ENCODE peak calls at places on chromosome 7, in ten cellular contexts. Q is adrenal gland, X is substantia nigra, T is IMR-90, Z is dorsolateral prefrontal cortex, A is transverse colon, D is tibial artery, C is lung, U is neuronal stem cell, L is right lobe of liver. V is an unnamed sample.

GRCh38 chr7:47719675-47720074 is 137.8 kb upstream of the TNS3 start:
- DNase-seq in Q (no peak), X (no peak), T (no peak), Z (no peak), A (no peak), D (no peak), C (no peak), U (no peak), L (no peak), V (no peak)

GRCh38 chr7:48760528-48761265 is 163.7 kb upstream of the CDC14C start:
- DNase-seq in Q (no peak), X (no peak), T (no peak), Z (no peak), A (no peak), D (no peak), C (no peak), U (no peak), L (no peak), V (no peak)

GRCh38 chr7:111893190-111893589 is 313.0 kb downstream of the DOCK4 start:
- DNase-seq in Q (no peak), X (no peak), T (no peak), Z (no peak), A (no peak), D (no peak), C (no peak), U (no peak), L (no peak), V (no peak)

GRCh38 chr7:36690514-36691187 is 33.6 kb downstream of the AOAH start:
- DNase-seq in Q (no peak), X (no peak), T (no peak), Z (no peak), A (no peak), D (no peak), C (no peak), U (no peak), L (no peak), V (no peak)

GRCh38 chr7:150801946-150802771 is 1.6 kb downstream of the TMEM176A start:
- DNase-seq in Q (no peak), X (no peak), T (no peak), Z (no peak), A (peak; percentile 27), D (no peak), C (no peak), U (no peak), L (peak; percentile 55), V (no peak)

GRCh38 chr7:108009873-108010272 is 6.9 kb upstream of the LAMB1 start:
- DNase-seq in Q (no peak), X (no peak), T (no peak), Z (no peak), A (no peak), D (no peak), C (no peak), U (no peak), L (no peak), V (no peak)

GRCh38 chr7:101631224-101631714 is 2.2 kb upstream of the MYL10 start:
- DNase-seq in Q (peak; percentile 32), X (no peak), T (no peak), Z (no peak), A (no peak), D (no peak), C (no peak), U (no peak), L (no peak), V (no peak)

GRCh38 chr7:18225067-18225466 is 197.4 kb upstream of the PRPS1L1 start:
- DNase-seq in Q (no peak), X (no peak), T (no peak), Z (no peak), A (no peak), D (no peak), C (no peak), U (no peak), L (no peak), V (no peak)

GRCh38 chr7:117901089-117901797 is 28.0 kb upstream of the CTTNBP2 start:
- DNase-seq in Q (no peak), X (no peak), T (no peak), Z (no peak), A (peak; percentile 86), D (no peak), C (no peak), U (no peak), L (no peak), V (no peak)

GRCh38 chr7:94656658-94656924 is 658 bp upstream of the SGCE start:
- DNase-seq in Q (no peak), X (no peak), T (no peak), Z (no peak), A (no peak), D (no peak), C (no peak), U (no peak), L (no peak), V (peak; percentile 56)

GRCh38 chr7:1948377-1948796 is 278.3 kb downstream of the ELFN1 start:
- DNase-seq in Q (no peak), X (no peak), T (no peak), Z (no peak), A (no peak), D (no peak), C (no peak), U (no peak), L (no peak), V (no peak)

GRCh38 chr7:43439631-43440401 is 143.1 kb upstream of the STK17A start:
- DNase-seq in Q (peak; percentile 44), X (no peak), T (peak; percentile 47), Z (no peak), A (peak; percentile 25), D (no peak), C (no peak), U (peak; percentile 44), L (peak; percentile 47), V (no peak)

GRCh38 chr7:139011373-139011772 is 24.5 kb downstream of the ZC3HAV1L start:
- DNase-seq in Q (no peak), X (no peak), T (no peak), Z (no peak), A (no peak), D (no peak), C (no peak), U (no peak), L (no peak), V (no peak)

GRCh38 chr7:123435080-123435700 is 99.2 kb downstream of the IQUB start:
- DNase-seq in Q (no peak), X (no peak), T (no peak), Z (no peak), A (no peak), D (no peak), C (no peak), U (no peak), L (no peak), V (no peak)

GRCh38 chr7:123715198-123715597 is 33.6 kb downstream of the WASL start:
- DNase-seq in Q (no peak), X (no peak), T (peak; percentile 9), Z (no peak), A (no peak), D (no peak), C (no peak), U (no peak), L (no peak), V (no peak)

GRCh38 chr7:133434246-133434865 is 181.5 kb downstream of the EXOC4 start:
- DNase-seq in Q (peak; percentile 7), X (no peak), T (peak; percentile 49), Z (peak; percentile 7), A (no peak), D (no peak), C (no peak), U (no peak), L (no peak), V (no peak)

GRCh38 chr7:132112632-132113031 is 463.6 kb downstream of the PLXNA4 start:
- DNase-seq in Q (no peak), X (no peak), T (no peak), Z (no peak), A (no peak), D (no peak), C (no peak), U (no peak), L (no peak), V (peak; percentile 84)

GRCh38 chr7:8668627-8669500 is 235.5 kb downstream of the NXPH1 start:
- DNase-seq in Q (no peak), X (no peak), T (no peak), Z (no peak), A (no peak), D (no peak), C (no peak), U (no peak), L (no peak), V (no peak)

GRCh38 chr7:8669501-8669851 is 236.1 kb downstream of the NXPH1 start:
- DNase-seq in Q (no peak), X (no peak), T (no peak), Z (no peak), A (no peak), D (no peak), C (no peak), U (no peak), L (no peak), V (no peak)
- H3K27ac ChIP-seq in Q (no peak overlapping the region), X (no peak overlapping the region), T (no peak overlapping the region), Z (no peak overlapping the region), A (no peak overlapping the region), D (no peak overlapping the region), C (no peak overlapping the region), U (no peak overlapping the region), L (no peak overlapping the region), V (no peak overlapping the region)

GRCh38 chr7:3039787-3040186 is 3.9 kb downstream of the CARD11 start:
- DNase-seq in Q (no peak), X (no peak), T (no peak), Z (no peak), A (no peak), D (no peak), C (no peak), U (no peak), L (no peak), V (no peak)
- H3K27ac ChIP-seq in Q (no peak overlapping the region), X (no peak overlapping the region), T (no peak overlapping the region), Z (no peak overlapping the region), A (no peak overlapping the region), D (no peak overlapping the region), C (no peak overlapping the region), U (no peak overlapping the region), L (no peak overlapping the region), V (no peak overlapping the region)

DNA sequence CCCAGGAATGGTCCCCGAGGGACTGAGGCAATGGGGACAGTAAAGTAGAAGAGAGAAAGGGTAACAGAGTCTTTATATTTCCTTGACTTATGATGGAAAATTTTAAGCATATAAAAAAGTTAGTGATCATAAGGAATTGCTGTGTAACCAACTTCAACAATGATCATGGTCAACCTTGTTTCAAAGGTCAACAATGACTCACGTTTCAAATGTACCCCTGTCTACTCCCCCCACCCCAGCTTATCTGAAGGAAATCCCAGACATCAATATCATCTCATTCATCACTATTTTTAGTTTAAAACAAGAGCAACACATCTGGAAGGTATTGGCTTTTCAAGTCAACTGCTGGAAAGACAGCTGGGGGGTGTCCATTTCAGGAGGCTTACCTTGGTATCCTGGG is 92.9 kb downstream of the SMURF1 start:
- DNase-seq in Q (no peak), X (no peak), T (no peak), Z (no peak), A (no peak), D (no peak), C (no peak), U (no peak), L (no peak), V (no peak)
- H3K27ac ChIP-seq in Q (no peak overlapping the region), X (no peak overlapping the region), T (no peak overlapping the region), Z (no peak overlapping the region), A (no peak overlapping the region), D (no peak overlapping the region), C (no peak overlapping the region), U (no peak overlapping the region), L (no peak overlapping the region), V (no peak overlapping the region)

DNA sequence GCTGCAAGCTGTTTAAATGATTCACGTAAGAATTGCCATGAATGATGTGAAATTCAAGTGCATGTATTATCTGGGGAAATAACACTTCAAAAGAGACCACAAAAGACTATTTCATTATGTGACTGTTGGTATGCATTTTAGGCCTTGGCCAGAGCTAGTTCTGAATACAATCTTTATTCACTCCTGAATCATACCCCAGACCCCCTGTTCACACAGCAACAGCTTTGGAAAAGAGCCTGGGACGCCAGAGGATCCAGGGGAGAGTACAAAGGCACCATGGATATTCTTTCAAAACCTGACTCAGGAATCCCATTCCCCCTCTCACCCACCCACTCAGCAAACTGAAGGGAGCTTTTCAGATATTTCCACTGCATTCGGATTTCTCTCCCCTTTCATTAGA is 377.1 kb upstream of the DPP6 start:
- DNase-seq in Q (no peak), X (no peak), T (no peak), Z (no peak), A (no peak), D (no peak), C (no peak), U (no peak), L (no peak), V (no peak)
- H3K27ac ChIP-seq in Q (no peak overlapping the region), X (no peak overlapping the region), T (no peak overlapping the region), Z (no peak overlapping the region), A (no peak overlapping the region), D (no peak overlapping the region), C (no peak overlapping the region), U (no peak overlapping the region), L (no peak overlapping the region), V (no peak overlapping the region)